ENCODE peak calls at places on chromosomes 3 and 15, in eight cellular contexts. One of them, this sample, is unnamed.

GRCh38 chr15:43204016-43204901 is 16.6 kb downstream of the EPB42 start:
- DNase-seq in cardiac muscle cell: peak; percentile 64
- DNase-seq in stomach: peak; percentile 57
- DNase-seq in left lung: no peak
- DNase-seq in PC-3: peak; percentile 73
- DNase-seq in A673: peak; percentile 73
- DNase-seq in effector memory CD4-positive, alpha-beta T cell: no peak
- DNase-seq in lower lobe of right lung: no peak
- DNase-seq in this sample: peak; percentile 28

GRCh38 chr15:25501828-25502446 is 63.1 kb upstream of the UBE3A start:
- DNase-seq in cardiac muscle cell: peak; percentile 57
- DNase-seq in stomach: no peak
- DNase-seq in left lung: no peak
- DNase-seq in PC-3: peak; percentile 61
- DNase-seq in A673: peak; percentile 37
- DNase-seq in effector memory CD4-positive, alpha-beta T cell: no peak
- DNase-seq in lower lobe of right lung: no peak
- DNase-seq in this sample: peak; percentile 20

GRCh38 chr15:74537736-74538135 is 3.3 kb upstream of the ARID3B start:
- DNase-seq in cardiac muscle cell: no peak
- DNase-seq in stomach: no peak
- DNase-seq in left lung: no peak
- DNase-seq in PC-3: peak; percentile 9
- DNase-seq in A673: no peak
- DNase-seq in effector memory CD4-positive, alpha-beta T cell: no peak
- DNase-seq in lower lobe of right lung: no peak
- DNase-seq in this sample: no peak

GRCh38 chr3:187922704-187923393 is 177.6 kb upstream of the BCL6 start:
- DNase-seq in cardiac muscle cell: no peak
- DNase-seq in stomach: no peak
- DNase-seq in left lung: no peak
- DNase-seq in PC-3: peak; percentile 63
- DNase-seq in A673: no peak
- DNase-seq in effector memory CD4-positive, alpha-beta T cell: no peak
- DNase-seq in lower lobe of right lung: no peak
- DNase-seq in this sample: no peak

GRCh38 chr15:69465253-69465652 is 12.6 kb downstream of the RPLP1 start:
- DNase-seq in cardiac muscle cell: no peak
- DNase-seq in stomach: no peak
- DNase-seq in left lung: no peak
- DNase-seq in PC-3: no peak
- DNase-seq in A673: no peak
- DNase-seq in effector memory CD4-positive, alpha-beta T cell: no peak
- DNase-seq in lower lobe of right lung: no peak
- DNase-seq in this sample: no peak

GRCh38 chr3:52090620-52091468 is 34.5 kb upstream of the DUSP7 start:
- DNase-seq in cardiac muscle cell: no peak
- DNase-seq in stomach: no peak
- DNase-seq in left lung: peak; percentile 19
- DNase-seq in PC-3: no peak
- DNase-seq in A673: no peak
- DNase-seq in effector memory CD4-positive, alpha-beta T cell: no peak
- DNase-seq in lower lobe of right lung: peak; percentile 37
- DNase-seq in this sample: no peak

GRCh38 chr15:45349671-45350070 is 28.7 kb downstream of the GATM start:
- DNase-seq in cardiac muscle cell: no peak
- DNase-seq in stomach: no peak
- DNase-seq in left lung: no peak
- DNase-seq in PC-3: no peak
- DNase-seq in A673: no peak
- DNase-seq in effector memory CD4-positive, alpha-beta T cell: no peak
- DNase-seq in lower lobe of right lung: no peak
- DNase-seq in this sample: no peak

GRCh38 chr3:4986611-4987373 is 7.6 kb downstream of the BHLHE40 start:
- DNase-seq in cardiac muscle cell: peak; percentile 97
- DNase-seq in stomach: peak; percentile 98
- DNase-seq in left lung: peak; percentile 97
- DNase-seq in PC-3: peak; percentile 98
- DNase-seq in A673: peak; percentile 82
- DNase-seq in effector memory CD4-positive, alpha-beta T cell: peak; percentile 58
- DNase-seq in lower lobe of right lung: peak; percentile 97
- DNase-seq in this sample: peak; percentile 95

GRCh38 chr3:88984266-88984665 is 123.2 kb upstream of the EPHA3 start:
- DNase-seq in cardiac muscle cell: peak; percentile 28
- DNase-seq in stomach: no peak
- DNase-seq in left lung: no peak
- DNase-seq in PC-3: no peak
- DNase-seq in A673: no peak
- DNase-seq in effector memory CD4-positive, alpha-beta T cell: no peak
- DNase-seq in lower lobe of right lung: no peak
- DNase-seq in this sample: no peak

GRCh38 chr15:66558271-66558670 is 7.5 kb downstream of the LCTL start:
- DNase-seq in cardiac muscle cell: no peak
- DNase-seq in stomach: no peak
- DNase-seq in left lung: no peak
- DNase-seq in PC-3: no peak
- DNase-seq in A673: no peak
- DNase-seq in effector memory CD4-positive, alpha-beta T cell: no peak
- DNase-seq in lower lobe of right lung: no peak
- DNase-seq in this sample: no peak

GRCh38 chr3:171436380-171436779 is 23.8 kb downstream of the TNIK start:
- DNase-seq in cardiac muscle cell: no peak
- DNase-seq in stomach: no peak
- DNase-seq in left lung: no peak
- DNase-seq in PC-3: no peak
- DNase-seq in A673: no peak
- DNase-seq in effector memory CD4-positive, alpha-beta T cell: no peak
- DNase-seq in lower lobe of right lung: no peak
- DNase-seq in this sample: no peak

GRCh38 chr3:14156201-14156600 is 22.2 kb downstream of the XPC start:
- DNase-seq in cardiac muscle cell: no peak
- DNase-seq in stomach: no peak
- DNase-seq in left lung: no peak
- DNase-seq in PC-3: no peak
- DNase-seq in A673: no peak
- DNase-seq in effector memory CD4-positive, alpha-beta T cell: no peak
- DNase-seq in lower lobe of right lung: no peak
- DNase-seq in this sample: no peak

GRCh38 chr3:14154895-14155432 is 23.4 kb downstream of the XPC start:
- DNase-seq in cardiac muscle cell: no peak
- DNase-seq in stomach: no peak
- DNase-seq in left lung: no peak
- DNase-seq in PC-3: no peak
- DNase-seq in A673: no peak
- DNase-seq in effector memory CD4-positive, alpha-beta T cell: no peak
- DNase-seq in lower lobe of right lung: no peak
- DNase-seq in this sample: no peak

GRCh38 chr3:14157951-14158350 is 20.4 kb downstream of the XPC start:
- DNase-seq in cardiac muscle cell: no peak
- DNase-seq in stomach: no peak
- DNase-seq in left lung: no peak
- DNase-seq in PC-3: no peak
- DNase-seq in A673: no peak
- DNase-seq in effector memory CD4-positive, alpha-beta T cell: no peak
- DNase-seq in lower lobe of right lung: no peak
- DNase-seq in this sample: no peak

GRCh38 chr3:14158370-14158769 is 20.0 kb downstream of the XPC start:
- DNase-seq in cardiac muscle cell: no peak
- DNase-seq in stomach: no peak
- DNase-seq in left lung: no peak
- DNase-seq in PC-3: no peak
- DNase-seq in A673: no peak
- DNase-seq in effector memory CD4-positive, alpha-beta T cell: no peak
- DNase-seq in lower lobe of right lung: no peak
- DNase-seq in this sample: no peak

DNA sequence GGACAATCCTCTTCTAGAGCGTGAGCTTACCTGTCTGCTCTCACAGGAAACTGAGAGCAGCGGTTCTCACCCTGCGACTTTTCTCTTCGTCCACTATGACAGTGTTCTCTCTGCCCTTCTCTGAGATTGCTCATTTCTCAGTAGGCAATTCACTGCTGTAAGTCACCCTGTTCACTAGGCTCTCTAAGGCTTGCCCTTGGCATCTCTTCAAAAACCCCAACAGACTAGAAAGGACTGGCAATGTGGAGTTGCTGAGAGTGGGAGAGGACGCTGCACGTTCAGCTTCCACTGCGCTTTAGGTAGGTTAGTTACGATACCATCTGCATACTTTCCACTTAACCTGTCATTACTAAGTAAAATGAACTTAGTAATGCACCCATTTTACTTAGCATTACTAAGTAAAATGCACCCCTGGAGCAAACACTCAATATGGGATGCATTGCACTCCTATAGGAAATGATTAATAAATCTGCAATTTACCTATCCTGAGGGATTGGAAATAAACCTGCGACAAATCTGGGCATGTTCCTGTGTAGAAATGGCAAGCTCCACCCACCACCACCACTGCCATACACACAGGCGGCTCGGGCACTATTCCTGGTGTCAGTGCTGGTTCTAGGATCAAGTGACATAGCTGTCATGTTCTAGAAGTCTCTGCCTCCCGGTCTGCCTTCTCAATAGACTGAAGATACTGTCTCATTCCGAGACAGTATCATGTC is 21.4 kb downstream of the XPC start:
- DNase-seq in cardiac muscle cell: no peak
- DNase-seq in stomach: no peak
- DNase-seq in left lung: no peak
- DNase-seq in PC-3: no peak
- DNase-seq in A673: no peak
- DNase-seq in effector memory CD4-positive, alpha-beta T cell: no peak
- DNase-seq in lower lobe of right lung: no peak
- DNase-seq in this sample: no peak
- H3K4me1 ChIP-seq in cardiac muscle cell: no peaks in the 10 kb centered on the region
- H3K4me1 ChIP-seq in stomach: no peaks in the 10 kb centered on the region
- H3K4me1 ChIP-seq in left lung: no peaks in the 10 kb centered on the region
- H3K4me1 ChIP-seq in PC-3: no peaks in the 10 kb centered on the region
- H3K4me1 ChIP-seq in A673: no peaks in the 10 kb centered on the region
- H3K4me1 ChIP-seq in effector memory CD4-positive, alpha-beta T cell: no peaks in the 10 kb centered on the region
- H3K4me1 ChIP-seq in lower lobe of right lung: no peaks in the 10 kb centered on the region
- H3K4me1 ChIP-seq in this sample: no peaks in the 10 kb centered on the region

DNA sequence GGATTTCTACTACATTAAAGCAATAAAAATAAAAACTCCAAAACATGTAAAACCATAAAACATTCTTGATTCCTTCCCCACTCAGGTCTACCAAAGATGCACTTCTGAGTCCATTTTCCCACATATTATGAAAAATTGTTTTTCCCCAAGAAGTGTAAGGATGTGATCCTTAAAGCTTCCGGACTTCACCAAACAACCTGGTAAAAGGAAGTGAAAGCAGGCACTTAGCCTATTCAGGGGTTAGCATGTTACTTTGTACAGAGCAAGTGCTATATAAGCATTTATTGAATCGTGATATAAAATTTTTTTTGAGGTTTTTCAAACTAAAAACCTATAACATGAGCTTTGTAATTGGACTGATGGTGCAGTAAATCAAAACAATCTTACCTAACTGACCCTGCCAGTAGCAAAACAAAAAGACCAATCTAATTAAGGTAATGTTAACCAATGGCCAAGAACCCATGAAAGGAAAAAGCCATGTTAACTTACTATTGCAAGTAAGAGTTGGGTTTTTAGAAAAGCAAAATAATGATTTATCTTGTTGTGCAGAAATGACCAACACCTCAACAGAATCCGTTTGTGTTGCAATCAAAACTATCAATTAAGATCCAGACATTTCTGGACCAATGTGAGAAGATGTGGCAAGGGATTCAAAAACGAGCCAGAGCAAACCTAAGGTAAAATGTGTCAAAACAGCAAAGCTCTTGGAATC is 1.8 kb downstream of the SETD2 start:
- DNase-seq in cardiac muscle cell: no peak
- DNase-seq in stomach: no peak
- DNase-seq in left lung: no peak
- DNase-seq in PC-3: no peak
- DNase-seq in A673: no peak
- DNase-seq in effector memory CD4-positive, alpha-beta T cell: no peak
- DNase-seq in lower lobe of right lung: no peak
- DNase-seq in this sample: peak; percentile 13
- H3K4me1 ChIP-seq in cardiac muscle cell: peaks cover 13% of the 10 kb centered on the region
- H3K4me1 ChIP-seq in stomach: peaks cover 56% of the 10 kb centered on the region
- H3K4me1 ChIP-seq in left lung: peaks cover 32% of the 10 kb centered on the region
- H3K4me1 ChIP-seq in PC-3: peaks cover 15% of the 10 kb centered on the region
- H3K4me1 ChIP-seq in A673: peaks cover 4% of the 10 kb centered on the region
- H3K4me1 ChIP-seq in effector memory CD4-positive, alpha-beta T cell: peaks cover 11% of the 10 kb centered on the region
- H3K4me1 ChIP-seq in lower lobe of right lung: peaks cover 70% of the 10 kb centered on the region
- H3K4me1 ChIP-seq in this sample: peaks cover 19% of the 10 kb centered on the region

GRCh38 chr3:115616461-115616860 is 6.8 kb upstream of the GAP43 start:
- DNase-seq in cardiac muscle cell: no peak
- DNase-seq in stomach: no peak
- DNase-seq in left lung: no peak
- DNase-seq in PC-3: no peak
- DNase-seq in A673: no peak
- DNase-seq in effector memory CD4-positive, alpha-beta T cell: no peak
- DNase-seq in lower lobe of right lung: no peak
- DNase-seq in this sample: no peak
- H3K4me1 ChIP-seq in cardiac muscle cell: no peaks in the 10 kb centered on the region
- H3K4me1 ChIP-seq in stomach: no peaks in the 10 kb centered on the region
- H3K4me1 ChIP-seq in left lung: no peaks in the 10 kb centered on the region
- H3K4me1 ChIP-seq in PC-3: no peaks in the 10 kb centered on the region
- H3K4me1 ChIP-seq in A673: no peaks in the 10 kb centered on the region
- H3K4me1 ChIP-seq in effector memory CD4-positive, alpha-beta T cell: no peaks in the 10 kb centered on the region
- H3K4me1 ChIP-seq in lower lobe of right lung: no peaks in the 10 kb centered on the region
- H3K4me1 ChIP-seq in this sample: no peaks in the 10 kb centered on the region

GRCh38 chr15:39188314-39188713 is 392.6 kb upstream of the THBS1 start:
- DNase-seq in cardiac muscle cell: no peak
- DNase-seq in stomach: no peak
- DNase-seq in left lung: no peak
- DNase-seq in PC-3: no peak
- DNase-seq in A673: no peak
- DNase-seq in effector memory CD4-positive, alpha-beta T cell: no peak
- DNase-seq in lower lobe of right lung: no peak
- DNase-seq in this sample: no peak

GRCh38 chr15:39191871-39192281 is 389.0 kb upstream of the THBS1 start:
- DNase-seq in cardiac muscle cell: no peak
- DNase-seq in stomach: no peak
- DNase-seq in left lung: no peak
- DNase-seq in PC-3: peak; percentile 88
- DNase-seq in A673: no peak
- DNase-seq in effector memory CD4-positive, alpha-beta T cell: no peak
- DNase-seq in lower lobe of right lung: no peak
- DNase-seq in this sample: no peak

GRCh38 chr15:39184701-39185390 is 396.0 kb upstream of the THBS1 start:
- DNase-seq in cardiac muscle cell: no peak
- DNase-seq in stomach: no peak
- DNase-seq in left lung: no peak
- DNase-seq in PC-3: peak; percentile 94
- DNase-seq in A673: no peak
- DNase-seq in effector memory CD4-positive, alpha-beta T cell: no peak
- DNase-seq in lower lobe of right lung: no peak
- DNase-seq in this sample: no peak

GRCh38 chr15:39192376-39192775 is 388.5 kb upstream of the THBS1 start:
- DNase-seq in cardiac muscle cell: no peak
- DNase-seq in stomach: no peak
- DNase-seq in left lung: no peak
- DNase-seq in PC-3: no peak
- DNase-seq in A673: no peak
- DNase-seq in effector memory CD4-positive, alpha-beta T cell: no peak
- DNase-seq in lower lobe of right lung: no peak
- DNase-seq in this sample: no peak

DNA sequence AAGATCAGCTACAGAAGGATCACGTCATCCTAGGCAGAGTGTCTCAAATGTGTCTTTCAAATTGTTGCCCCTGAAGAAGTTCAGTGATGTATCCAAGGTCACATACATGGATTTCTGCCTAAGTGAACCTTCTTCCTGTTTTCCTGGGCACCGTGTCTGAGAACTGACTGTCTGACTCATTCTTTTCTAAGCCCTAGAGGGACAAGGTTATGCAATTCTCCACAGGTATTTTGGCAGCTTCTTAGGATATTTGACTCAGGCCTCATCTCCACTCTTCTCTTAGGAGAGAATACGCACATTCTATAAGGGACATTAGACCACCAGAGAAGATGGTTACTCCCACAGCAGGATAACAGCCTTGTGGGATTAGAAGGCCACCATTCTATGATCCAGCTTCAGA is 391.9 kb upstream of the THBS1 start:
- DNase-seq in cardiac muscle cell: no peak
- DNase-seq in stomach: no peak
- DNase-seq in left lung: no peak
- DNase-seq in PC-3: peak; percentile 97
- DNase-seq in A673: no peak
- DNase-seq in effector memory CD4-positive, alpha-beta T cell: no peak
- DNase-seq in lower lobe of right lung: no peak
- DNase-seq in this sample: no peak
- H3K4me1 ChIP-seq in cardiac muscle cell: no peaks in the 10 kb centered on the region
- H3K4me1 ChIP-seq in stomach: no peaks in the 10 kb centered on the region
- H3K4me1 ChIP-seq in left lung: no peaks in the 10 kb centered on the region
- H3K4me1 ChIP-seq in PC-3: peaks cover 75% of the 10 kb centered on the region
- H3K4me1 ChIP-seq in A673: no peaks in the 10 kb centered on the region
- H3K4me1 ChIP-seq in effector memory CD4-positive, alpha-beta T cell: no peaks in the 10 kb centered on the region
- H3K4me1 ChIP-seq in lower lobe of right lung: no peaks in the 10 kb centered on the region
- H3K4me1 ChIP-seq in this sample: no peaks in the 10 kb centered on the region

This sample was measured in small intestine.